ENCODE peak calls at places on chromosomes 3 and 15, in five cellular contexts. Z is NAMALWA; E is effector CD4-positive, alpha-beta T cell; P is GM04504; U is AG08396. M is an unnamed sample.

GRCh38 chr15:73022156-73022555 is 30.1 kb upstream of the NEO1 start:
- DNase-seq in Z (no peak), E (no peak), P (no peak), U (no peak), M (no peak)

GRCh38 chr3:131699001-131699400 is 196.2 kb upstream of the MRPL3 start:
- DNase-seq in Z (no peak), E (no peak), P (no peak), U (no peak), M (no peak)

GRCh38 chr3:173755161-173755560 is 357.6 kb downstream of the NLGN1 start:
- DNase-seq in Z (no peak), E (no peak), P (no peak), U (no peak), M (no peak)

GRCh38 chr3:40073310-40074007 is 236.0 kb upstream of the EIF1B start:
- DNase-seq in Z (peak), E (no peak), P (no peak), U (no peak), M (no peak)

GRCh38 chr3:196159952-196160804 is 51.0 kb downstream of the ZDHHC19 start:
- DNase-seq in Z (peak), E (no peak), P (peak), U (peak), M (no peak)

GRCh38 chr3:45937206-45938042 is 5.8 kb upstream of the CXCR6 start:
- DNase-seq in Z (no peak), E (no peak), P (no peak), U (no peak), M (no peak)

GRCh38 chr3:177694316-177694715 is 497.0 kb upstream of the TBL1XR1 start:
- DNase-seq in Z (peak), E (no peak), P (peak), U (no peak), M (no peak)

GRCh38 chr15:80931721-80932609 is 57.7 kb downstream of the MESD start:
- DNase-seq in Z (no peak), E (no peak), P (no peak), U (no peak), M (no peak)

GRCh38 chr3:146715176-146715575 is 110.0 kb upstream of the PLSCR5 start:
- DNase-seq in Z (no peak), E (no peak), P (peak), U (no peak), M (no peak)

GRCh38 chr3:165491487-165491886 is 295.3 kb upstream of the SLITRK3 start:
- DNase-seq in Z (no peak), E (no peak), P (no peak), U (peak), M (no peak)